ENCODE peak calls at places on chromosomes 16 and 17, in five cellular contexts. F is IMR-90, X is mesendoderm, T is H1, K is neuronal stem cell. R is an unnamed sample.

GRCh38 chr17:50534222-50534978 is 1.9 kb downstream of the EPN3 start:
- DNase-seq in F (no peak), X (peak), T (no peak), K (no peak), R (peak)

GRCh38 chr16:3734758-3735221 is 17.5 kb upstream of the TRAP1 start:
- DNase-seq in F (no peak), X (no peak), T (no peak), K (no peak), R (no peak)

GRCh38 chr16:22787456-22788189 is 26.3 kb upstream of the HS3ST2 start:
- DNase-seq in F (peak), X (no peak), T (no peak), K (no peak), R (no peak)

GRCh38 chr17:21161498-21162393 is 35.0 kb downstream of the DHRS7B start:
- DNase-seq in F (peak), X (no peak), T (no peak), K (no peak), R (no peak)

GRCh38 chr17:1223662-1224061 is 43.9 kb upstream of the ABR start:
- DNase-seq in F (no peak), X (no peak), T (no peak), K (no peak), R (no peak)

GRCh38 chr16:84198401-84198800 is 7.4 kb downstream of the ADAD2 start:
- DNase-seq in F (peak), X (no peak), T (no peak), K (no peak), R (no peak)

GRCh38 chr16:57299009-57299718 is 14.7 kb upstream of the PLLP start:
- DNase-seq in F (no peak), X (no peak), T (no peak), K (no peak), R (no peak)

GRCh38 chr16:88084881-88085280 is 133.6 kb downstream of the BANP start:
- DNase-seq in F (peak), X (no peak), T (no peak), K (no peak), R (no peak)

GRCh38 chr16:65119905-65120341 is 1.9 kb downstream of the CDH11 start:
- DNase-seq in F (peak), X (peak), T (no peak), K (peak), R (no peak)

GRCh38 chr17:78624461-78625216 is 47.4 kb upstream of the DNAH17 start:
- DNase-seq in F (no peak), X (no peak), T (no peak), K (no peak), R (no peak)

GRCh38 chr16:67645397-67646121 is 615 bp downstream of the CARMIL2 start:
- DNase-seq in F (no peak), X (no peak), T (no peak), K (no peak), R (no peak)

GRCh38 chr16:23691483-23692189 is 12.9 kb downstream of the PLK1 start:
- DNase-seq in F (no peak), X (no peak), T (no peak), K (no peak), R (no peak)

GRCh38 chr16:55470533-55471371 is 8.2 kb upstream of the MMP2 start:
- DNase-seq in F (no peak), X (peak), T (no peak), K (no peak), R (peak)

GRCh38 chr16:88478115-88478514 is 25.0 kb downstream of the ZFPM1 start:
- DNase-seq in F (no peak), X (no peak), T (no peak), K (no peak), R (no peak)

DNA sequence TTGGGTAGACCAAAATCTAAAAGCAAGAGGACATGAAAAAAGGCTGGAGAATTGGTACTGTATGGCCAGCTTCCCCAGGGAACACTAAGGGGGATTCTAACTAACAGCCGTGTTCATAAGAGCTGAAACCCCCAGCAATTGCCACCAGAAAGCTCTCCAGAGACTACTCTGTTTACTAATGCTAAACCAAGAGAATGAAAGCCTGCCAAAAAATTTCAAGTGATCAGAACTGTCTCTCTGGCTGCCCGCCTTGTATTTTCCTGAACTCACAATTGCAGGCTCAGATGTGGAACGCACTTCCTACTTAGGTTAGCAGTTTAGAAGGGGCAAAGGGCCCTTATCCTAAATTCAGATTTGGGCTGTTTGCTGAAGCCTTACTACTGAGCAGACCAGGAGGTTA is 24.1 kb downstream of the MYH10 start:
- DNase-seq in F (no peak), X (no peak), T (no peak), K (no peak), R (no peak)
- H3K4ac ChIP-seq in F (no peak), X (no peak), T (no peak), K (no peak), R (no peak)

GRCh38 chr17:41917957-41918391 is 777 bp downstream of the ACLY start:
- DNase-seq in F (peak), X (no peak), T (no peak), K (no peak), R (no peak)
- H3K4ac ChIP-seq in F (peak), X (peak), T (peak), K (no peak), R (no peak)

DNA sequence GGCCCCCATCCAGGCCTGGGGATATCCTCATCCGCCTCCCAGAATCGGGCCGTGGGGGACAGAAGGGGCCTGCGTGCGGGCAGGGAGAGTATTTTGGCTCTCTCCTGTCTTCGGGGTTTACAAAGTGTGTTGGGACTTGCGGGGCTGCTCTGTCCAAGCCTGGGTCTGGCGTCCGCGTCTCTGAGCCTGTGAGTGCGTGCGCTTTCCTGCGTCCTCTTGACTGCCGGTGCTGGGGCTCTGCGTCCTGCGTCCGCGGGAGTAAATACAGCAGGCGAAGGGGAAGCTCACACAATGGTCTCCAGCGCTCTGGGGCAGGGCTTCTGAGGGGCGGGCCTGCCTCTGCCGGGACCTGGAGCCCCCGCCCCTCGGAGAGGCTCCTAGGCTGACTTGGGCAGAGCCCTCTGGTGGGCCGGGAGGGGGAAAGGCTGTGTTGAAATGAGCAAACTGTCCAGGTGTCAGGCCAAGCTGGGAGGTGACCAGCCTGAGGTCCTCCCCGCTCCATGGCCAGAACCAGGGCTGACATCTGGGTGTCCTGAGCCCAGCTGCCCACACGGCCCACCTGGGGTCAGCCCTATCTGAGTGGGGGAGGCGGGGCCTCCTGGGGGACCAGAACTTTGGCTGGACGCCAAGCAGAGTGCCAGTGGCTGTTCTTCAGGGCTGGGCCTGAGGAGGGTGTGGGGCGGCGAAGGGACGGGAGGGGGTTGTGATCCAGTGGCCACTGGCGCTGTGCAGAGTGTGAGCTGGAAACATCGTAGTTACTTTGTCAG is 233.6 kb downstream of the SEC14L1 start:
- DNase-seq in F (peak), X (peak), T (peak), K (peak), R (peak)
- H3K4ac ChIP-seq in F (peak), X (no peak), T (peak), K (peak), R (no peak)

DNA sequence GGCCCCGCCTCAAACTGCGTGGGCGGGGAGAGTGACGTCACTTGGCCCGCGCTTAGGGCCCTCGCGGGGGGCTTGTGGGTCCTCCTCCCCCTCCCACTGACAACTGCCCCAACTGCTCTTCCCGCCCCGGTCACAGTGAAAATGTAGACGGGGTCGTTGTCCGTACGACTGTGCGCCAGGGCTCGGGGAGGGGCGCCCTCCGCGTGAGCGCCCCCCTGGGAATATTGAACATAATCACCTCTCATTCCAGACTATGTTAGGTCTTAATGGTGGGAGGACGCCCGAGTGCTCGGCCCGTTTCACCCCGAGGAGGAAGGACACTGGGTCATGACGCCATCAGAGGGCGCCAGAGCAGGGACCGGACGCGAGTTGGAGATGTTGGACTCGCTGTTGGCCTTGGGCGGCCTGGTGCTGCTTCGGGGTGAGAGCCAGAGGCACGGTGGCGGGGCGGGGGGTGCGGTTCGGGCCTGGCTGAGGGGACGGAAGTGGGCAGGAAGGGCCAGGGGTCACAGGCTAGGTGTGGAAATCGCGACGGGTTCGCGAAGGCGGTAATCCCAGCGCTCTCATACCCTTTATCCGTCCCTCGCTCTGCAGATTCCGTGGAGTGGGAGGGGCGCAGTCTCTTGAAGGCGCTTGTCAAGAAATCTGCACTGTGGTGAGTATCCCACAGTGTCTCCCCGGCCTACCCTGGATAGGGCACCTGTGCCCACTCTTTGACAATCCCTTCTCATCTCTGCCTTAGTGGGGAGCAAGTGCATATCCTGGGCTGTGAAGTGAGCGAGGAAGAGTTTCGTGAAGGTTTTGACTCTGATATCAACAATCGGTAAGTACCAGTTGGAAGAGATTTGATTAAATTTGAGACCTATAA is at the start of gene ELP5:
- DNase-seq in F (peak), X (peak), T (no peak), K (peak), R (peak)
- H3K4ac ChIP-seq in F (peak), X (peak), T (peak), K (no peak), R (no peak)

DNA sequence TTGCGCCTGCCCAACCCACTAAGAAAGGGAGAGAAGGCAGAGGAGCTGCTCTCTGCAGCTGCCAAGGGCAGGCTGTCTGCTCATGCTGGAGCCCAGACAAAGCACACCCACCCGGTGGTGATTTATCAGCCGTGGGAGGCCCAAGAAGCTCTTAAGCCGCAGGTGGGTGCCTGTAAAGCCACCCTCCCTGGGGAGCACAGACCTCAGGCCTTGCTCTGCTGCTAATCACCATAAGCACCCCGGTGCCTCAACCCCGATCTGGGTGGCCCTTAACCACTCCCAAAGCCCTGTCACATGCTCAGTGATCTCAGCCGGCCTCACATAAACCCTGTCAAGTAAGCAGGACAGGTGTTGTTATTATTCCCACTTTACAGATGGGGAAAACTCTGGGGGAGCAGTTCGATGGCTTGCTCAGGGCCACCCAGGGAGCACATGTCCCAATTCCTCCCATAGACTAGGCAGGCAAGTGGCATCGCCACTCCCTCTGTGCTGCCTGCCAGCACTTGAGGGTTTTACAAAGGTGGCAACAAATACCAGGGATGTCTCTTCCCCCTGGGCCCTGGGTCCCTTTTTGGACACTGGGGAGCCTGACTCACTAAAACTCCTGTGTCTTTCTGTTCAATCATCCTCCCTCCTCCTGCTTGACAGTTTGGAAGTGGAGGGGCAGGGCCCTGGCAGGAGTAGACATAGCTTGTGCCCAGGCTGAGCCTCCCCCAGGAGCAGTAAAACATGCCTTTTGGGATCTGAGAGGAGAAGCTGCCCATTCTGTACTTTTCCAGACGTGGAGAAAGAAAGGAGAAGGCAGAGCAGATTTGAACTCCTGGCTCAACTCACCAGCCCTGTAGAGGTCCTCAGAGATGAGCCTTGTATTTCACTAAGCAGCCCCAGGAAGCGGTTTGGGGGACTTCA is 299.3 kb downstream of the SOX9 start:
- DNase-seq in F (no peak), X (no peak), T (no peak), K (no peak), R (no peak)
- H3K4ac ChIP-seq in F (peak), X (no peak), T (no peak), K (no peak), R (no peak)

GRCh38 chr17:81517009-81517338 is 4.4 kb upstream of the ACTG1 start:
- DNase-seq in F (no peak), X (no peak), T (no peak), K (no peak), R (no peak)

GRCh38 chr17:81518785-81519283 is 6.2 kb upstream of the ACTG1 start:
- DNase-seq in F (no peak), X (peak), T (no peak), K (no peak), R (no peak)

GRCh38 chr17:81517339-81518112 is 4.9 kb upstream of the ACTG1 start:
- DNase-seq in F (no peak), X (peak), T (no peak), K (no peak), R (peak)

GRCh38 chr17:81519284-81520020 is 6.9 kb upstream of the ACTG1 start:
- DNase-seq in F (no peak), X (peak), T (no peak), K (no peak), R (peak)

DNA sequence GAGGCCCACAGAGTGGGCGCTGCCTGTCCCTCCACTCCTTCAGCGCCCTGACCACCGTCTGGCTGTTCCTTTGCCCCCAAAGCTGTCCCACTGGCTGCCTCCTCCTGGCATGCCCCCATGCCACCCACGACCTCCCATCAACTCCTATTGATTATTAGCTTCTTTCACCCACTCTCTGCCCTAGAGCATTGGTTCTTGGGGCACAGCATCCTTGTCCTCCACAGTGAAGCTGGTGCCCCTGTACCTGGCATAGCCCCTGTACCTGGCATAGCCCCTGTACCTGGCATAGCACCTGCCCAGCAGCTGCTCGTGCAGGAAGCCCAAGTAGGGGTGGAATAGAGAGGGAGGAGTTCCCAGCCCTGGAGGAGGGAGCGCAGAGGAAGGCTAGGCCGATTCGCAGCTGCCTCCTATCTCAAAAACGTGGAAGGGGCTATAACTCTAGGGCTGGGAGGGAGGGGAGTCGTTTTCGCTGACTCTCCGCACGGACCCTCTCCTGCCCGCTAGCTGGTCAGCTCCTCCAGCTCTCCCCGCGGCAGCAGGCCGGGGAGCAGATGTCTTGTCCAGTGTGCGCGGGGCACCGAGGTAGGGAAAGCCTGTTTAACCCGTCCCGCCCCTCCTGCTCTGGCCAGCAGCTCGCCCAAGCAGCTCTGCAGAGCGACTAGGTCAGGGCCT is 5.7 kb upstream of the ACTG1 start:
- DNase-seq in F (no peak), X (peak), T (no peak), K (no peak), R (peak)
- H3K4ac ChIP-seq in F (peak), X (no peak), T (peak), K (no peak), R (no peak)

GRCh38 chr17:81345211-81346089 is 49.8 kb upstream of the BAHCC1 start:
- DNase-seq in F (peak), X (peak), T (no peak), K (peak), R (peak)
- H3K4ac ChIP-seq in F (peak), X (peak), T (peak), K (peak), R (peak)

GRCh38 chr16:8863594-8864424 is 5.0 kb downstream of the CARHSP1 start:
- DNase-seq in F (no peak), X (peak), T (no peak), K (no peak), R (peak)

GRCh38 chr16:8859913-8860881 is 8.6 kb downstream of the CARHSP1 start:
- DNase-seq in F (peak), X (no peak), T (no peak), K (no peak), R (no peak)

GRCh38 chr16:8862309-8863130 is 6.3 kb downstream of the CARHSP1 start:
- DNase-seq in F (no peak), X (no peak), T (no peak), K (no peak), R (no peak)

GRCh38 chr16:8858994-8859912 is 9.6 kb downstream of the CARHSP1 start:
- DNase-seq in F (no peak), X (no peak), T (no peak), K (no peak), R (no peak)

DNA sequence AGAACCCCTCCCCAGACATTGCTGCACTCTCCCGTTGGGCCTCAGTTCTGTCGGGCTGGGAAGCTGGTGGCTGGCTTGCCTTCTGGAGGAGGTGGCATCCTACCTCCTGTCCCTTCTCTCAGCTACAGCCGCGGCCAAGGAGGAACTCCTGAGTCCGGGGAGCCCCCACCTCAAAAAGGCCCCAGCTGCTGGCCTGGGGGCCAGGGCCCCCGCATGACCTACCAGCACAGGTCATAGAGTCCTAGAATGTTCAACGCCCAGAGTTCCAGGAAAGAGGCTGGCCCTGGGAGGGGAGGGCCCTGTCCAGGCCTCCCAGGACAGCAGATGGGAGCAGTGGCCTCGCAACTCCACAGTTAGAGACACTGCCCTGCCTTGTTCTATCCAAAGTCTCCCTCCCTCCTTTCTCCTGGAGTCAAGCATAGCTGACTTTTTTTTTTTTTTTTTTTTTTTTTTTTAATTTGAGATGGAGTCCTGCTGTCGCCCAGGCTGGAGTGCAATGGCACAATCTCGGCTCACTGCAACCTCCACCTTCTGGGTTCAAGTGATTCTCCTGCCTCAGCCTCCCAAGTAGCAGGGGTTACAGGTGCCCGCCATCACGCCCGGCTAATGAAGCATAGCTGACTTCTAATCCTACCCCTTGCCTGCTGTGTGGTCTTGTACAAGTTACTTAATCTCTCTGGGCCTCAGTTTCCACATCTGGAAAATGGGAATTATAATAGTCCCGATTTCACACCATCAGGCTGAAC is 7.1 kb downstream of the CARHSP1 start:
- DNase-seq in F (no peak), X (no peak), T (no peak), K (no peak), R (no peak)
- H3K4ac ChIP-seq in F (no peak), X (no peak), T (peak), K (no peak), R (no peak)

GRCh38 chr17:64787255-64787920 is 125.3 kb upstream of the SMURF2 start:
- DNase-seq in F (no peak), X (no peak), T (no peak), K (no peak), R (no peak)

GRCh38 chr17:64785050-64785449 is 122.9 kb upstream of the SMURF2 start:
- DNase-seq in F (no peak), X (peak), T (no peak), K (no peak), R (peak)

GRCh38 chr17:64787921-64788271 is 125.8 kb upstream of the SMURF2 start:
- DNase-seq in F (no peak), X (no peak), T (no peak), K (no peak), R (no peak)

GRCh38 chr17:64784353-64784798 is 122.3 kb upstream of the SMURF2 start:
- DNase-seq in F (no peak), X (no peak), T (no peak), K (no peak), R (no peak)

DNA sequence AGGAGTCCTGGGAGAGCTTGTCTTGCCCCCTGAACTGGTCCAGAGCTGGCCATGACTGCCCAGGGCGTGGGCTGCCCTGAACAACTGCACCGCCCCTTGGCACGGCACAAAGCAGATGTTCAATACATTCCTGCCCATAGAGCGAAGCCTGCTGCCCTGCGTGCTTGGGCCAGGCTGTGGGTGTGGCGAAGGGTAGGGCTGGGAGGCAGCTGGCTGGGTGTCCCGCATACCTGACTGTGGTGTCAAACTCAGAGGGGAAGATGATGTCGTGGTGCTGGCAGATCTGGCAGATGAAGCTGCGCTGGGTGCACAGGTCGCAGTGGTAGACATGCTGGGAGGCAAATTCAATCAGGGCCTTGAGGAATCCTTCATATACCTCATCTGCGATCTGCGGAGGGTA is 124.2 kb upstream of the SMURF2 start:
- DNase-seq in F (no peak), X (no peak), T (no peak), K (no peak), R (no peak)
- H3K4ac ChIP-seq in F (no peak), X (no peak), T (no peak), K (no peak), R (no peak)